ENCODE peak calls at places on chromosomes 11 and 22, in four cellular contexts. One of them, this sample, is unnamed.

GRCh38 chr11:111833524-111833923 is 37.9 kb downstream of the ALG9 start:
- DNase-seq in sigmoid colon: no peak
- DNase-seq in SK-N-SH: no peak
- DNase-seq in breast epithelium: no peak
- DNase-seq in this sample: no peak

GRCh38 chr11:125935629-125936199 is 10.1 kb upstream of the VSIG10L2 start:
- DNase-seq in sigmoid colon: peak; percentile 62
- DNase-seq in SK-N-SH: peak; percentile 88
- DNase-seq in breast epithelium: no peak
- DNase-seq in this sample: no peak

GRCh38 chr11:93736129-93736528 is 5.2 kb downstream of the TAF1D start:
- DNase-seq in sigmoid colon: no peak
- DNase-seq in SK-N-SH: no peak
- DNase-seq in breast epithelium: no peak
- DNase-seq in this sample: no peak

GRCh38 chr11:19947521-19948114 is 212.7 kb downstream of the DBX1 start:
- DNase-seq in sigmoid colon: no peak
- DNase-seq in SK-N-SH: no peak
- DNase-seq in breast epithelium: no peak
- DNase-seq in this sample: no peak

GRCh38 chr11:112590778-112591177 is 330.1 kb upstream of the PLET1 start:
- DNase-seq in sigmoid colon: no peak
- DNase-seq in SK-N-SH: no peak
- DNase-seq in breast epithelium: no peak
- DNase-seq in this sample: no peak

GRCh38 chr11:18987454-18988231 is 48.4 kb upstream of the MRGPRX1 start:
- DNase-seq in sigmoid colon: no peak
- DNase-seq in SK-N-SH: no peak
- DNase-seq in breast epithelium: no peak
- DNase-seq in this sample: no peak

GRCh38 chr11:18650859-18651557 is 16.9 kb upstream of the SPTY2D1 start:
- DNase-seq in sigmoid colon: no peak
- DNase-seq in SK-N-SH: peak; percentile 16
- DNase-seq in breast epithelium: no peak
- DNase-seq in this sample: peak; percentile 11

GRCh38 chr11:21988477-21988876 is 204.4 kb upstream of the ANO5 start:
- DNase-seq in sigmoid colon: no peak
- DNase-seq in SK-N-SH: peak; percentile 12
- DNase-seq in breast epithelium: no peak
- DNase-seq in this sample: no peak

GRCh38 chr11:119144825-119145476 is 3.9 kb upstream of the ABCG4 start:
- DNase-seq in sigmoid colon: no peak
- DNase-seq in SK-N-SH: peak; percentile 93
- DNase-seq in breast epithelium: peak; percentile 30
- DNase-seq in this sample: peak; percentile 26

GRCh38 chr11:118007040-118007439 is 20.8 kb downstream of the IL10RA start:
- DNase-seq in sigmoid colon: no peak
- DNase-seq in SK-N-SH: no peak
- DNase-seq in breast epithelium: no peak
- DNase-seq in this sample: no peak

GRCh38 chr11:82225502-82225901 is 508.2 kb downstream of the FAM181B start:
- DNase-seq in sigmoid colon: no peak
- DNase-seq in SK-N-SH: no peak
- DNase-seq in breast epithelium: no peak
- DNase-seq in this sample: no peak

GRCh38 chr22:36644333-36644757 is 59.2 kb downstream of the CACNG2 start:
- DNase-seq in sigmoid colon: no peak
- DNase-seq in SK-N-SH: no peak
- DNase-seq in breast epithelium: no peak
- DNase-seq in this sample: peak; percentile 15

GRCh38 chr22:25404923-25405853 is 159.3 kb upstream of the GRK3 start:
- DNase-seq in sigmoid colon: peak; percentile 88
- DNase-seq in SK-N-SH: peak; percentile 85
- DNase-seq in breast epithelium: no peak
- DNase-seq in this sample: peak; percentile 73

GRCh38 chr11:101870510-101870909 is 44.3 kb upstream of the CEP126 start:
- DNase-seq in sigmoid colon: no peak
- DNase-seq in SK-N-SH: no peak
- DNase-seq in breast epithelium: no peak
- DNase-seq in this sample: no peak

GRCh38 chr22:48075604-48076400 is 1313.4 kb downstream of the TBC1D22A start:
- DNase-seq in sigmoid colon: peak; percentile 46
- DNase-seq in SK-N-SH: no peak
- DNase-seq in breast epithelium: no peak
- DNase-seq in this sample: no peak

GRCh38 chr11:113778111-113778910 is 1.3 kb upstream of the CLDN25 start:
- DNase-seq in sigmoid colon: no peak
- DNase-seq in SK-N-SH: peak; percentile 58
- DNase-seq in breast epithelium: peak; percentile 83
- DNase-seq in this sample: peak; percentile 67

GRCh38 chr11:74577624-74578396 is 14.6 kb upstream of the POLD3 start:
- DNase-seq in sigmoid colon: no peak
- DNase-seq in SK-N-SH: peak; percentile 30
- DNase-seq in breast epithelium: no peak
- DNase-seq in this sample: no peak

GRCh38 chr11:65593518-65594414 is 1.8 kb downstream of the KCNK7 start:
- DNase-seq in sigmoid colon: peak; percentile 75
- DNase-seq in SK-N-SH: peak; percentile 84
- DNase-seq in breast epithelium: no peak
- DNase-seq in this sample: no peak

GRCh38 chr22:48811885-48812284 is 1015.8 kb downstream of the BRD1 start:
- DNase-seq in sigmoid colon: no peak
- DNase-seq in SK-N-SH: no peak
- DNase-seq in breast epithelium: no peak
- DNase-seq in this sample: no peak

GRCh38 chr11:65811764-65812475 is 21.8 kb upstream of the SNX32 start:
- DNase-seq in sigmoid colon: no peak
- DNase-seq in SK-N-SH: no peak
- DNase-seq in breast epithelium: no peak
- DNase-seq in this sample: no peak

GRCh38 chr22:40183029-40183581 is 5.4 kb downstream of the TNRC6B start:
- DNase-seq in sigmoid colon: peak; percentile 78
- DNase-seq in SK-N-SH: no peak
- DNase-seq in breast epithelium: peak; percentile 64
- DNase-seq in this sample: peak; percentile 41

GRCh38 chr11:17542249-17542648 is 2.0 kb downstream of the USH1C start:
- DNase-seq in sigmoid colon: no peak
- DNase-seq in SK-N-SH: no peak
- DNase-seq in breast epithelium: no peak
- DNase-seq in this sample: no peak

GRCh38 chr11:126746443-126746842 is 254.1 kb downstream of the KIRREL3 start:
- DNase-seq in sigmoid colon: no peak
- DNase-seq in SK-N-SH: no peak
- DNase-seq in breast epithelium: no peak
- DNase-seq in this sample: no peak

GRCh38 chr11:114183041-114183511 is 113.1 kb upstream of the NNMT start:
- DNase-seq in sigmoid colon: peak; percentile 93
- DNase-seq in SK-N-SH: no peak
- DNase-seq in breast epithelium: no peak
- DNase-seq in this sample: no peak

GRCh38 chr11:48123249-48123875 is 93.2 kb upstream of the OR4B1 start:
- DNase-seq in sigmoid colon: no peak
- DNase-seq in SK-N-SH: no peak
- DNase-seq in breast epithelium: no peak
- DNase-seq in this sample: no peak

GRCh38 chr11:97965849-97966646 is 1054.7 kb upstream of the CNTN5 start:
- DNase-seq in sigmoid colon: no peak
- DNase-seq in SK-N-SH: no peak
- DNase-seq in breast epithelium: no peak
- DNase-seq in this sample: no peak

GRCh38 chr11:9753031-9753430 is 89.2 kb downstream of the SWAP70 start:
- DNase-seq in sigmoid colon: no peak
- DNase-seq in SK-N-SH: no peak
- DNase-seq in breast epithelium: no peak
- DNase-seq in this sample: no peak

GRCh38 chr11:4713241-4713640 is 8.7 kb downstream of the MMP26 start:
- DNase-seq in sigmoid colon: no peak
- DNase-seq in SK-N-SH: no peak
- DNase-seq in breast epithelium: no peak
- DNase-seq in this sample: peak; percentile 50

DNA sequence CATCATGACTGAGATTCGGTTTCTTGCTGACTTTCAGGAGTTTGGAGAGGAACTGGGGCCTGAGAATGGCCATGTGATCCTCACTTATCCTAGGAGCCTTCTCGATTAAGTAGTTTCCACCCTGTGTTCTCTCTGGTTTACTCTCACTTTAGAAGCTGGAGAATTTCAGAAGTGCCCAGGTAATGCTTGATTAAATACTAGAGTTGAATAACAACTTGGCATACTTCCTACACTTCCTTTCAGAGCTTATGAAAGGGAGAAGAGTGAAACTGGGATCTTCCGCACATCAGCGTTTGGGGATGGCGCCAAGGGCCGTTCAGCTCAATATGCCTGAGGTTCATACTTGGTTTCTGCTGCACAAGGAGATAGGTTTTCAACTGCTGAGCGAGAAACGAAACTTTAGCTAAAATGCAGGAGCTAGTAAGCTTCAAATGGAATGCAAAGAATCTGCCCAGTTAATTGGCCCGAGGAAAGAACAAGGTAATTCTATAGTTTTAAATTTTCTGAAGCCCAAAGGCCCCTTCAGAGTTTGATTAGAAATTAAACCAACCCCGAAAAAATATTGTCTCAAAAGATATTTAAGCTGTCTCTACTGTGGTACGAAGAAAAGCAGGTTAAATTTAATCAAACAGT is 823 bp upstream of the MUC15 start:
- DNase-seq in sigmoid colon: no peak
- DNase-seq in SK-N-SH: no peak
- DNase-seq in breast epithelium: no peak
- DNase-seq in this sample: peak; percentile 25
- H3K27ac ChIP-seq in sigmoid colon: no peak overlapping the region
- H3K27ac ChIP-seq in SK-N-SH: no peak overlapping the region
- H3K27ac ChIP-seq in breast epithelium: peak overlapping the region; percentile 71
- H3K27ac ChIP-seq in this sample: peak overlapping the region; percentile 43

GRCh38 chr11:70621241-70621640 is 222.9 kb downstream of the CTTN start:
- DNase-seq in sigmoid colon: no peak
- DNase-seq in SK-N-SH: no peak
- DNase-seq in breast epithelium: no peak
- DNase-seq in this sample: no peak

GRCh38 chr11:70619591-70619990 is 221.3 kb downstream of the CTTN start:
- DNase-seq in sigmoid colon: no peak
- DNase-seq in SK-N-SH: no peak
- DNase-seq in breast epithelium: no peak
- DNase-seq in this sample: no peak

GRCh38 chr11:70618471-70619101 is 220.3 kb downstream of the CTTN start:
- DNase-seq in sigmoid colon: no peak
- DNase-seq in SK-N-SH: no peak
- DNase-seq in breast epithelium: no peak
- DNase-seq in this sample: no peak

GRCh38 chr11:70622091-70622490 is 223.8 kb downstream of the CTTN start:
- DNase-seq in sigmoid colon: no peak
- DNase-seq in SK-N-SH: no peak
- DNase-seq in breast epithelium: no peak
- DNase-seq in this sample: no peak

GRCh38 chr11:70620510-70621184 is 222.3 kb downstream of the CTTN start:
- DNase-seq in sigmoid colon: no peak
- DNase-seq in SK-N-SH: no peak
- DNase-seq in breast epithelium: no peak
- DNase-seq in this sample: no peak
- TF ChIP-seq POLR2AphosphoS5 in sigmoid colon: no peak
- TF ChIP-seq POLR2AphosphoS5 in SK-N-SH: no peak
- TF ChIP-seq POLR2AphosphoS5 in breast epithelium: no peak
- TF ChIP-seq POLR2AphosphoS5 in this sample: no peak

GRCh38 chr11:28569099-28569498 is 460.9 kb downstream of the METTL15 start:
- DNase-seq in sigmoid colon: no peak
- DNase-seq in SK-N-SH: no peak
- DNase-seq in breast epithelium: no peak
- DNase-seq in this sample: no peak

DNA sequence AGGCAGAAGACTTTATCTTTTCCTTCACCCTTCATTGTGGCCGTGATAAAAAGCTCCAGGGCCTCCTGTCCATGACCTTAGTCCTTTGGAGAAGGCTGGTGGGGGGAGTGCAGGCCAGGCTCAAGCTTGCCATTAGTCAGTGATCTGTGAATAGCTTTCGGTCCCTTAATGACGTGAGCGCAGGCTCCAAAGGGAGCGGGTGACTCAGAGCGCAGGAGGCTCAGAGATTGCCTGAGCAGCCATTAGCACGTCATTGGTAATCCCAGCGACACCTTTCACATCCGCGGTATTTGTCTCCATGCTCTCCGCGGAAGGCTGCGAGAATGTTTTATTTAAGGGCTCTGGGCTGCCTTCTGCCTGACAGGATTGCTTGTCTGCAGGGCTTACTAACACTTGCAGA is 458.5 kb downstream of the METTL15 start:
- DNase-seq in sigmoid colon: peak; percentile 72
- DNase-seq in SK-N-SH: peak; percentile 1
- DNase-seq in breast epithelium: no peak
- DNase-seq in this sample: peak; percentile 4
- H3K4me3 ChIP-seq in sigmoid colon: peak overlapping the region; percentile 17
- H3K4me3 ChIP-seq in SK-N-SH: no peak overlapping the region
- H3K4me3 ChIP-seq in breast epithelium: peak overlapping the region; percentile 40
- H3K4me3 ChIP-seq in this sample: no peak overlapping the region

GRCh38 chr11:2259466-2259830 is 10.9 kb downstream of the ASCL2 start:
- DNase-seq in sigmoid colon: peak; percentile 50
- DNase-seq in SK-N-SH: no peak
- DNase-seq in breast epithelium: no peak
- DNase-seq in this sample: peak; percentile 2
- H3K27ac ChIP-seq in sigmoid colon: no peak overlapping the region
- H3K27ac ChIP-seq in SK-N-SH: no peak overlapping the region
- H3K27ac ChIP-seq in breast epithelium: no peak overlapping the region
- H3K27ac ChIP-seq in this sample: no peak overlapping the region

DNA sequence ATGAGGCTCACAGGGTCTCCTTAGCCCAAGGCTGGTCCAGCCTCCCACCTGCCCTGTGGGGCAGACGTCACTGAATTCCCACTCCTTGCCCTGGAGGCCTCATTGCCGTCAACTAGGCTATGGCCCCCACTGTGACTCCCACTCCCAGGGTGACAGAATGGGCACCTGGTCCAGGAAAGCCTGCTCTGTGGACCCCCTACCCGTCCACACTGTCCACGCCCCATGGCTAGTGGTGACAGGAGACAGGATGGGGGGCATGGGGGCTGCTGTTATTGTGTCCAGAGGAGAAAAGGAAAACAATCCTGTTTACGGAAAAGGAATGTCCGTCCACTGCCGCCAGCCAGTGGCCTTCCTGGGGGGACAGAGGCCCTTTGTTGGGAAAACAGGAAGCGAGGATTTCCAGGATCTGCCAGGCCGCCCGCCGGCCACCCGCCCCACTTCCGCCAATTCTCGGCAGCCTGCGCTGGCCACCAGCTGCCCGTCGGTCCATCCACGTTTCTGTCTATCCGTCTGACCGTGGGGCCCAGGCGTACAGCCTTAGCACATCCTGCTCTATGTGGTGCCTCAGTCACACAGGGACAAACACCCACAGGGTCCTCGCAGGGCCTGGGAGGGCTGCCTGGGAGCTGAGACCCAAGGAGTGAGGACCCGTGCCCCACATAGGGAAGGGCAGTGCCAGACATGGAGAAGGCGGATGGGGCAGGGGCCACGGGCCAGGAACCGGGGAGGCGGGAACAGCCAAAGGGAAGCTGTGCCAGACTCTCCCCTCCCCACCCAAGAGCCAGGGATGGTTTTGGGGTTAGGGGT is 19.5 kb downstream of the CRELD2 start:
- DNase-seq in sigmoid colon: no peak
- DNase-seq in SK-N-SH: no peak
- DNase-seq in breast epithelium: no peak
- DNase-seq in this sample: no peak
- TF ChIP-seq POLR2AphosphoS5 in sigmoid colon: peak; percentile 36
- TF ChIP-seq POLR2AphosphoS5 in SK-N-SH: no peak
- TF ChIP-seq POLR2AphosphoS5 in breast epithelium: peak; percentile 46
- TF ChIP-seq POLR2AphosphoS5 in this sample: no peak